ENCODE peak calls at places on chromosomes 6 and 20, in six cellular contexts. T is left lung, Z is sigmoid colon, J is lung, Y is neural progenitor cell, H is tibial artery. W is an unnamed sample.

GRCh38 chr20:59525500-59526241 is 78.7 kb upstream of the PHACTR3 start:
- DNase-seq in T (peak; percentile 81), Z (no peak), J (peak; percentile 55), Y (peak; percentile 84), H (no peak), W (peak; percentile 71)

GRCh38 chr20:4638826-4639225 is 82.9 kb upstream of the PRND start:
- DNase-seq in T (no peak), Z (no peak), J (no peak), Y (no peak), H (no peak), W (no peak)

GRCh38 chr6:85612690-85613474 is 19.2 kb upstream of the SNX14 start:
- DNase-seq in T (no peak), Z (no peak), J (no peak), Y (no peak), H (no peak), W (no peak)

GRCh38 chr6:137230547-137230946 is 11.4 kb upstream of the IFNGR1 start:
- DNase-seq in T (no peak), Z (no peak), J (no peak), Y (no peak), H (no peak), W (no peak)

GRCh38 chr6:686528-686927 is 6.4 kb downstream of the EXOC2 start:
- DNase-seq in T (no peak), Z (no peak), J (no peak), Y (peak; percentile 34), H (no peak), W (peak; percentile 53)

GRCh38 chr6:89411019-89411268 is 1.1 kb downstream of the RRAGD start:
- DNase-seq in T (no peak), Z (peak; percentile 68), J (no peak), Y (no peak), H (peak; percentile 27), W (no peak)

GRCh38 chr20:10674684-10675455 is 1.1 kb upstream of the JAG1 start:
- DNase-seq in T (peak; percentile 94), Z (peak; percentile 91), J (peak; percentile 83), Y (peak; percentile 93), H (peak; percentile 82), W (peak; percentile 81)

GRCh38 chr6:158870418-158870957 is 51.3 kb upstream of the EZR start:
- DNase-seq in T (no peak), Z (no peak), J (no peak), Y (no peak), H (no peak), W (no peak)

GRCh38 chr6:163014736-163015135 is 287.0 kb downstream of the PACRG start:
- DNase-seq in T (no peak), Z (no peak), J (no peak), Y (no peak), H (no peak), W (no peak)

GRCh38 chr6:94956910-94957309 is 620.4 kb upstream of the MANEA start:
- DNase-seq in T (no peak), Z (no peak), J (no peak), Y (peak; percentile 7), H (no peak), W (no peak)

GRCh38 chr6:105838156-105838555 is 248.0 kb upstream of the PRDM1 start:
- DNase-seq in T (no peak), Z (no peak), J (no peak), Y (no peak), H (no peak), W (no peak)

GRCh38 chr6:34671801-34672656 is 24.5 kb downstream of the ILRUN start:
- DNase-seq in T (no peak), Z (no peak), J (no peak), Y (no peak), H (peak; percentile 36), W (no peak)

GRCh38 chr6:35427851-35428321 is 24.3 kb upstream of the FANCE start:
- DNase-seq in T (no peak), Z (no peak), J (no peak), Y (no peak), H (no peak), W (peak; percentile 80)

GRCh38 chr20:47241345-47241781 is 115.1 kb downstream of the ZMYND8 start:
- DNase-seq in T (no peak), Z (peak; percentile 82), J (no peak), Y (no peak), H (no peak), W (no peak)

GRCh38 chr6:165585060-165585459 is 78.0 kb downstream of the PDE10A start:
- DNase-seq in T (no peak), Z (no peak), J (no peak), Y (no peak), H (no peak), W (no peak)

GRCh38 chr6:54813901-54814300 is 32.7 kb upstream of the FAM83B start:
- DNase-seq in T (no peak), Z (no peak), J (no peak), Y (no peak), H (no peak), W (no peak)

GRCh38 chr20:26209171-26209941 is 512.7 kb upstream of the ZNF337 start:
- DNase-seq in T (peak; percentile 80), Z (peak; percentile 52), J (no peak), Y (peak; percentile 61), H (no peak), W (peak; percentile 6)

DNA sequence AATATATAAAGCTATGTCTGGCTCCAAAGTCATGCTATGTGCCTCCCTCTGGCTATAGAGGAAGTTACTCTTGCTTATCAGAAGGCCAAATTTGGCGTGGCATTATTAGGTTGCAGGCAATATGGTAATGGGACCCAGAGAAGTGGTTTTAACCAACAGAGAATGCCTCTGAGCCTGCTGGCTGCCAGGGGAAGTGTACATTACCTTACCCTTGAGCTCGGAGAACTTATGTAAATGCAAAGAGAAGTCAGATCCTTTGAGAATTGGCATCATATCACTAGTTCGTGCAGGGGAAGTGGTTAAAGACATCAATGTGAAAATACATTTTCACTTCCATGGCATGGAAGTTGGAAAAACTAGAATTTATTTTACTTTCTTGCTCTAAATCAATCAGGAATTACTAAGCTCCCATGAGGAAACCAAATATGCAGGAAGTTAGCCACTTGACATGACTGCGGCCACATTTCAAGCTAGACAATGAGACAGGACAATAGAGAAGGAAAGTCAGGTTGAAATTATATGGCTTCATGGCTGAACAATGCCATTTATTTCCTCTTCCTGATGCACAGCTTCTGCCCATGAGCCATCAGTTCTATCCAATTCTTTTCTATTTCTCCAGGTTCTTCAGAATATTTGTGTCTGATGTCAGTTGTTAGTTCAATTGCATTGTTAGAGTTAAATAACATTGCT is 134.0 kb upstream of the PHACTR1 start:
- DNase-seq in T (no peak), Z (no peak), J (no peak), Y (no peak), H (no peak), W (no peak)
- TF ChIP-seq CTCF in T (no peak), Z (no peak), J (no peak), Y (no peak), H (no peak), W (no peak)

GRCh38 chr20:48952656-48953055 is 31.1 kb downstream of the ARFGEF2 start:
- DNase-seq in T (no peak), Z (no peak), J (no peak), Y (no peak), H (no peak), W (no peak)

GRCh38 chr20:48951646-48952045 is 30.1 kb downstream of the ARFGEF2 start:
- DNase-seq in T (no peak), Z (no peak), J (no peak), Y (no peak), H (no peak), W (no peak)

GRCh38 chr20:48951041-48951440 is 29.5 kb downstream of the ARFGEF2 start:
- DNase-seq in T (no peak), Z (no peak), J (no peak), Y (no peak), H (no peak), W (no peak)

GRCh38 chr20:48956052-48956451 is 34.5 kb downstream of the ARFGEF2 start:
- DNase-seq in T (no peak), Z (no peak), J (no peak), Y (no peak), H (no peak), W (no peak)

GRCh38 chr20:48953653-48954052 is 32.1 kb downstream of the ARFGEF2 start:
- DNase-seq in T (no peak), Z (no peak), J (no peak), Y (no peak), H (no peak), W (no peak)
- H3K36me3 ChIP-seq in T (no peaks in the 10 kb centered on the region), Z (peaks cover 43% of the 10 kb centered on the region), J (peaks cover 32% of the 10 kb centered on the region), Y (no peaks in the 10 kb centered on the region), H (peaks cover 69% of the 10 kb centered on the region), W (peaks cover 73% of the 10 kb centered on the region)

GRCh38 chr6:53493635-53494025 is 51.3 kb downstream of the GCLC start:
- DNase-seq in T (no peak), Z (no peak), J (no peak), Y (no peak), H (no peak), W (no peak)
- H3K27ac ChIP-seq in T (no peak overlapping the region), Z (no peak overlapping the region), J (no peak overlapping the region), Y (no peak overlapping the region), H (peak overlapping the region; percentile 7), W (no peak overlapping the region)

DNA sequence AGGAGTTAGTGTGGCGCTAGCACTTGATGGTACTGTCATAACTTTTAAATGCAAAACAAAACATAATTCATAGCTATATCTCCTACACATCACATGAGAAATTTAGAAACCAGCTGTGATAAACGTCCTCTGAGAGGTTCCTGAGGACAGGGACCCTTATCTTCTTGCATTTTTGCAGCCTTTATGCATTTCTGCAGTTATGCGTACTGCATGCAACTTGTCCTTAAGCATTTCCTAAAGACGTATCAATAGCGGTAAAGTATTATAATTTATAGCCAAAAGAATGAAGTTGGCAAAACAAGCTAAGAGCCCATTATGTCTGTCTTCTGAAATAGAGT is 1.7 kb downstream of the NAPB start:
- DNase-seq in T (no peak), Z (no peak), J (no peak), Y (no peak), H (no peak), W (no peak)
- TF ChIP-seq CTCF in T (no peak), Z (no peak), J (no peak), Y (no peak), H (no peak), W (no peak)

GRCh38 chr20:62202083-62202395 is 18.0 kb downstream of the HRH3 start:
- DNase-seq in T (peak; percentile 20), Z (no peak), J (no peak), Y (no peak), H (no peak), W (no peak)

GRCh38 chr20:62198496-62198895 is 15.7 kb downstream of the MTG2 start:
- DNase-seq in T (peak; percentile 61), Z (no peak), J (no peak), Y (no peak), H (no peak), W (no peak)

GRCh38 chr20:62198931-62199330 is 16.1 kb downstream of the MTG2 start:
- DNase-seq in T (peak; percentile 51), Z (no peak), J (no peak), Y (no peak), H (no peak), W (no peak)

GRCh38 chr20:62201173-62202082 is 18.6 kb downstream of the MTG2 start:
- DNase-seq in T (peak; percentile 50), Z (no peak), J (no peak), Y (no peak), H (no peak), W (no peak)

GRCh38 chr20:62200491-62201172 is 17.8 kb downstream of the MTG2 start:
- DNase-seq in T (peak; percentile 58), Z (no peak), J (no peak), Y (no peak), H (no peak), W (no peak)
- H3K36me3 ChIP-seq in T (no peaks in the 10 kb centered on the region), Z (peaks cover 40% of the 10 kb centered on the region), J (peaks cover 11% of the 10 kb centered on the region), Y (no peaks in the 10 kb centered on the region), H (peaks cover 77% of the 10 kb centered on the region), W (peaks cover 45% of the 10 kb centered on the region)

GRCh38 chr6:41546866-41547798 is 951 bp downstream of the FOXP4 start:
- DNase-seq in T (peak; percentile 86), Z (no peak), J (no peak), Y (peak; percentile 77), H (peak; percentile 34), W (peak; percentile 49)
- H3K27ac ChIP-seq in T (peak overlapping the region; percentile 73), Z (peak overlapping the region; percentile 87), J (peak overlapping the region; percentile 63), Y (no peak overlapping the region), H (peak overlapping the region; percentile 88), W (peak overlapping the region; percentile 71)

W was measured in WERI-Rb-1.